ENCODE peak calls at places on chromosomes 13 and 19, in ten cellular contexts. One of them, this sample, is unnamed.

GRCh38 chr13:110541526-110541920 is 20.0 kb downstream of the RAB20 start:
- DNase-seq in uterus: no peak
- DNase-seq in neural progenitor cell: peak
- DNase-seq in GM06990: no peak
- DNase-seq in GM10248: no peak
- DNase-seq in progenitor cell of endocrine pancreas: no peak
- DNase-seq in AG09309: no peak
- DNase-seq in MCF 10A: no peak
- DNase-seq in lower leg skin: no peak
- DNase-seq in AG10803: peak
- DNase-seq in this sample: no peak

GRCh38 chr13:28411859-28412353 is 83.0 kb downstream of the FLT1 start:
- DNase-seq in uterus: no peak
- DNase-seq in lower leg skin: no peak
- DNase-seq in GM10248: no peak
- DNase-seq in neural progenitor cell: no peak
- DNase-seq in AG09309: no peak
- DNase-seq in AG10803: no peak
- DNase-seq in GM06990: no peak
- DNase-seq in MCF 10A: no peak
- DNase-seq in progenitor cell of endocrine pancreas: no peak
- DNase-seq in this sample: no peak

GRCh38 chr13:49629196-49629938 is 1.1 kb downstream of the ARL11 start:
- DNase-seq in lower leg skin: no peak
- DNase-seq in GM10248: no peak
- DNase-seq in neural progenitor cell: no peak
- DNase-seq in progenitor cell of endocrine pancreas: no peak
- DNase-seq in uterus: no peak
- DNase-seq in AG10803: no peak
- DNase-seq in GM06990: no peak
- DNase-seq in MCF 10A: no peak
- DNase-seq in AG09309: no peak
- DNase-seq in this sample: no peak

GRCh38 chr13:20301391-20302071 is 69.4 kb upstream of the GJB6 start:
- DNase-seq in uterus: no peak
- DNase-seq in AG09309: no peak
- DNase-seq in AG10803: no peak
- DNase-seq in neural progenitor cell: peak
- DNase-seq in MCF 10A: no peak
- DNase-seq in progenitor cell of endocrine pancreas: no peak
- DNase-seq in GM06990: no peak
- DNase-seq in GM10248: no peak
- DNase-seq in lower leg skin: no peak
- DNase-seq in this sample: no peak

GRCh38 chr13:106348032-106348431 is 187.4 kb downstream of the EFNB2 start:
- DNase-seq in AG10803: peak
- DNase-seq in uterus: no peak
- DNase-seq in GM10248: no peak
- DNase-seq in GM06990: no peak
- DNase-seq in neural progenitor cell: peak
- DNase-seq in AG09309: no peak
- DNase-seq in lower leg skin: no peak
- DNase-seq in progenitor cell of endocrine pancreas: no peak
- DNase-seq in MCF 10A: peak
- DNase-seq in this sample: peak

GRCh38 chr19:48490980-48491792 is 20.4 kb downstream of the LMTK3 start:
- DNase-seq in GM06990: peak
- DNase-seq in AG09309: no peak
- DNase-seq in neural progenitor cell: peak
- DNase-seq in uterus: peak
- DNase-seq in lower leg skin: no peak
- DNase-seq in MCF 10A: peak
- DNase-seq in AG10803: no peak
- DNase-seq in GM10248: peak
- DNase-seq in progenitor cell of endocrine pancreas: no peak
- DNase-seq in this sample: peak

GRCh38 chr13:78603240-78603947 is at the start of gene POU4F1:
- DNase-seq in progenitor cell of endocrine pancreas: peak
- DNase-seq in AG10803: no peak
- DNase-seq in neural progenitor cell: peak
- DNase-seq in GM06990: peak
- DNase-seq in MCF 10A: no peak
- DNase-seq in uterus: no peak
- DNase-seq in lower leg skin: no peak
- DNase-seq in GM10248: peak
- DNase-seq in AG09309: no peak
- DNase-seq in this sample: peak

GRCh38 chr13:98332222-98332621 is 155.2 kb upstream of the RNF113B start:
- DNase-seq in AG09309: no peak
- DNase-seq in neural progenitor cell: no peak
- DNase-seq in uterus: no peak
- DNase-seq in GM10248: no peak
- DNase-seq in MCF 10A: no peak
- DNase-seq in GM06990: no peak
- DNase-seq in progenitor cell of endocrine pancreas: no peak
- DNase-seq in AG10803: no peak
- DNase-seq in lower leg skin: peak
- DNase-seq in this sample: no peak

GRCh38 chr13:97202761-97203160 is 19.4 kb upstream of the MBNL2 start:
- DNase-seq in progenitor cell of endocrine pancreas: no peak
- DNase-seq in lower leg skin: no peak
- DNase-seq in AG10803: no peak
- DNase-seq in MCF 10A: no peak
- DNase-seq in uterus: no peak
- DNase-seq in GM10248: no peak
- DNase-seq in GM06990: no peak
- DNase-seq in neural progenitor cell: no peak
- DNase-seq in AG09309: no peak
- DNase-seq in this sample: no peak

DNA sequence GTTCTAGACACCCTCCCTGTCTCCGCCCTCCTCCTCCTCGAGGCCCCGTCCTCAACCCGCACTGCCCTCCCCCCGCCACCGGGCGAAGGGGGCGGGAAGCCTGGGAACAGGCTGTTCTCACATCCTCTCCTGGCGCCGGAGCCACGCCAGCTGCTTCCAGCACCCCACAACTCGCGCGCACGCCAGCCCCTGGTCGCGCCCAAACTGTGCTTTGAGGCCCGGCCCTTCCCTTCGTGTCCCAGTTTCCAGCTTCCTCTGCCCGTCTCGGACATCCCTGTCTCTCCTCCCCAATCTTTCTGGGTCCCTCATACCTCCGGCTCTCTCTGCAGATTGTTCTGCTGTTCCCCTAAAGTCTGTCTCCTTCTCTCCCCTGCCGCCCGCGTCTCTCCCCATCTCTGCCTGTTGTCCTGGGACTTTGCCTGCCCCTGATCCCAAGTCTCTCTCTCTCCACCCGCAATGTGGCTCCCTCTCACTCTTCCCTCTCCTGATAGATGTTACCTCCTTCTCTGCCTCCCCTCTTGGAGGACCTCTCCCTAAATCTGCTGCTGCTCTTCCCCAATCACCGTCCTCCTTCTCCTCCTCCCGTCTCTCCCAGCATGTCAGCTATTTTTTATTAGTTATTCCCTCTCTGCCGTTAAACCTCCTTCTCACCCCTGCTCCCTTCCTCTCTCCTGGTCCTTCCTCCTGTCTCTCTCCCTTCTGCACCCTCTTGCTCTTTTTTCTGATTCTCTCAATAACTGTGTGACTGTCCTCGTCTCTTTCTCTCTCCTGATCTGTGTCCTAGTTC is 14.2 kb downstream of the DPF1 start:
- DNase-seq in GM06990: no peak
- DNase-seq in AG09309: no peak
- DNase-seq in neural progenitor cell: peak
- DNase-seq in lower leg skin: peak
- DNase-seq in progenitor cell of endocrine pancreas: no peak
- DNase-seq in GM10248: no peak
- DNase-seq in MCF 10A: peak
- DNase-seq in AG10803: peak
- DNase-seq in uterus: peak
- DNase-seq in this sample: no peak
- TF ChIP-seq CTCF in GM06990: no peak
- TF ChIP-seq CTCF in AG09309: no peak
- TF ChIP-seq CTCF in neural progenitor cell: no peak
- TF ChIP-seq CTCF in lower leg skin: no peak
- TF ChIP-seq CTCF in progenitor cell of endocrine pancreas: no peak
- TF ChIP-seq CTCF in GM10248: no peak
- TF ChIP-seq CTCF in MCF 10A: no peak
- TF ChIP-seq CTCF in AG10803: no peak
- TF ChIP-seq CTCF in uterus: no peak
- TF ChIP-seq CTCF in this sample: no peak

DNA sequence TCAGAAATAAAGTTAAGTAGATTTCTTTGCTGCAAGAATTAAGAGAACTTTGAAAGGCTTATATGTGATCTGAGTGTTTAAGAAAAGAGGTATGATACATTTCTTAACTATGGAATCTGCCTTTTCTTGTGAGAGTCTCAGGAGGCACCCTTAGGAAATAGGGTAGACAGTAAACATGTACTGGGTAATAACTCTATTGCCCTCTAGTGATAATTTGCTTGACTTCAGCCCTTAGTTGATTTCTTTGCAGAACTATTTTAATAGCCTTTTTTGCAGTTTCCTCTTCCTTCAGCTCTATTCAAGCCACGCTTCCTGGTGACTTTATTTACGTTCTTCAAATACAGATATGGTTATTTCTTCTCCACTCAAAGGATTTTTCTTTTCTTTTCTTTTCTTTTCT is 37.0 kb upstream of the CCNA1 start:
- DNase-seq in GM10248: peak
- DNase-seq in GM06990: no peak
- DNase-seq in progenitor cell of endocrine pancreas: no peak
- DNase-seq in uterus: no peak
- DNase-seq in lower leg skin: no peak
- DNase-seq in MCF 10A: peak
- DNase-seq in AG09309: peak
- DNase-seq in AG10803: peak
- DNase-seq in neural progenitor cell: no peak
- DNase-seq in this sample: peak
- TF ChIP-seq CTCF in GM10248: no peak
- TF ChIP-seq CTCF in GM06990: no peak
- TF ChIP-seq CTCF in progenitor cell of endocrine pancreas: peak
- TF ChIP-seq CTCF in uterus: peak
- TF ChIP-seq CTCF in lower leg skin: no peak
- TF ChIP-seq CTCF in MCF 10A: peak
- TF ChIP-seq CTCF in AG09309: peak
- TF ChIP-seq CTCF in AG10803: peak
- TF ChIP-seq CTCF in neural progenitor cell: peak
- TF ChIP-seq CTCF in this sample: peak

DNA sequence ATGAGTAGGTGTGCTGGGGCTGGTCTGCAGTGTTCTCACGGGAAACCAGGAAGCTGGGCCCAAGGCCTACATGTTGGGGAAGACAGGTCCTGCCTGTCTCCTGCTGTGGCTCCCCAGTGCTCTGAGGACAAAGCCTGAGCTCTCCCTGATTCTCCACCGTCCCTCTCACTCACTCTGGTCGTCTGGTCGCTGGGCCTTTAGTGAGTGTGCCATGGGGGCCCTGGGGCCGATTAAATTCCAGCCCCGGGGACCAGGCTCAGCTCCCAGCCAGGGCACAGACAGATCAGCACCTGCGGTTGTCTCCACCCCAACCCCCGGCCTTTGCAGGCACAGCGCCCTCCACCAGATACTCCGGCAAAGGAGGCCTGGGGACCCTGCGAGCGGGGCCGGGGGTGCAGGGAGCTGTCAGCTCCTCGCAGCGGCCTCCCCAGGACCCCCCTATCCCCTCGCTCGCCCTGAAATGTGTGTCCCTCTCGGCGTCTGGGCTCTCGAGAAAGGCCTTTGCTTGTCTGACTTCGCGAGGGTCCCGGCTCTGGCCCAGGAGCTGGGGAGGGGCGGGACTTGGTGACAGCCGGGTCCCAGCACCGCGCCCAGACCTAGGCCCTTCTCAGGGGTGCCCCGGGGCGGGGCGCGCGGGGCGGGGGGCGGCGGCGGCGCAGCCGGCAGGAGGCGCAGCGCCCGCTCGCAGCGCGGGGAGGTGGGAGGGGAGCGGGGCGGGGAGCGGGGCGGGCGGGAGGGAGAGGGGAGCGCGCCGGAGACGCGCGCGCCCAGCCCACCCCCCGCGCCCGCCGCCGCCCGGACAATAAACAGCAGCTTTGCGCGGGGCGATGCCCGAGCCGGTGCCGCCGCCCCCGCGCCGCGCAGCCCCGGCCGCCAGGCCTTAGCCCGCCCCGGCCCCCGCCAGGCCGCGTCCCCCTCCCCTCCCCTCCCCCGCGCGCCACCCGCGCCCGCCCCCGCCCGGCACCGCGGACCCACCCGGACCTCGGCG is at the start of gene PALM:
- DNase-seq in lower leg skin: no peak
- DNase-seq in progenitor cell of endocrine pancreas: peak
- DNase-seq in GM10248: no peak
- DNase-seq in AG10803: no peak
- DNase-seq in GM06990: no peak
- DNase-seq in uterus: peak
- DNase-seq in MCF 10A: no peak
- DNase-seq in AG09309: no peak
- DNase-seq in neural progenitor cell: peak
- DNase-seq in this sample: no peak
- TF ChIP-seq CTCF in lower leg skin: no peak
- TF ChIP-seq CTCF in progenitor cell of endocrine pancreas: peak
- TF ChIP-seq CTCF in GM10248: no peak
- TF ChIP-seq CTCF in AG10803: no peak
- TF ChIP-seq CTCF in GM06990: no peak
- TF ChIP-seq CTCF in uterus: no peak
- TF ChIP-seq CTCF in MCF 10A: no peak
- TF ChIP-seq CTCF in AG09309: no peak
- TF ChIP-seq CTCF in neural progenitor cell: peak
- TF ChIP-seq CTCF in this sample: no peak

GRCh38 chr13:31945202-31945978 is 86.2 kb upstream of the FRY start:
- DNase-seq in GM06990: no peak
- DNase-seq in AG09309: peak
- DNase-seq in MCF 10A: peak
- DNase-seq in GM10248: no peak
- DNase-seq in neural progenitor cell: peak
- DNase-seq in uterus: peak
- DNase-seq in AG10803: peak
- DNase-seq in lower leg skin: peak
- DNase-seq in progenitor cell of endocrine pancreas: no peak
- DNase-seq in this sample: peak

GRCh38 chr13:31946091-31946770 is 85.3 kb upstream of the FRY start:
- DNase-seq in AG09309: peak
- DNase-seq in neural progenitor cell: no peak
- DNase-seq in AG10803: peak
- DNase-seq in MCF 10A: no peak
- DNase-seq in GM06990: no peak
- DNase-seq in lower leg skin: no peak
- DNase-seq in uterus: no peak
- DNase-seq in GM10248: no peak
- DNase-seq in progenitor cell of endocrine pancreas: no peak
- DNase-seq in this sample: no peak

GRCh38 chr13:31947506-31947905 is 84.1 kb upstream of the FRY start:
- DNase-seq in neural progenitor cell: no peak
- DNase-seq in AG10803: peak
- DNase-seq in uterus: no peak
- DNase-seq in MCF 10A: no peak
- DNase-seq in lower leg skin: no peak
- DNase-seq in GM10248: no peak
- DNase-seq in AG09309: no peak
- DNase-seq in progenitor cell of endocrine pancreas: no peak
- DNase-seq in GM06990: no peak
- DNase-seq in this sample: no peak

GRCh38 chr13:31944262-31945160 is 87.1 kb upstream of the FRY start:
- DNase-seq in AG10803: peak
- DNase-seq in GM10248: no peak
- DNase-seq in MCF 10A: no peak
- DNase-seq in GM06990: no peak
- DNase-seq in lower leg skin: no peak
- DNase-seq in progenitor cell of endocrine pancreas: no peak
- DNase-seq in uterus: no peak
- DNase-seq in AG09309: no peak
- DNase-seq in neural progenitor cell: no peak
- DNase-seq in this sample: no peak

GRCh38 chr13:31947105-31947504 is 84.5 kb upstream of the FRY start:
- DNase-seq in GM06990: no peak
- DNase-seq in neural progenitor cell: peak
- DNase-seq in AG10803: peak
- DNase-seq in MCF 10A: peak
- DNase-seq in GM10248: no peak
- DNase-seq in progenitor cell of endocrine pancreas: no peak
- DNase-seq in uterus: no peak
- DNase-seq in lower leg skin: no peak
- DNase-seq in AG09309: no peak
- DNase-seq in this sample: no peak
- TF ChIP-seq CTCF in GM06990: no peak
- TF ChIP-seq CTCF in neural progenitor cell: peak
- TF ChIP-seq CTCF in AG10803: peak
- TF ChIP-seq CTCF in MCF 10A: no peak
- TF ChIP-seq CTCF in GM10248: no peak
- TF ChIP-seq CTCF in progenitor cell of endocrine pancreas: no peak
- TF ChIP-seq CTCF in uterus: no peak
- TF ChIP-seq CTCF in lower leg skin: no peak
- TF ChIP-seq CTCF in AG09309: peak
- TF ChIP-seq CTCF in this sample: no peak